ENCODE peak calls at places on chromosomes 1 and 21, in seven cellular contexts. One of them, this sample, is unnamed.
A peak's percentile ranks its signal among the peaks of the same experiment; 100 is the strongest.

GRCh38 chr21:26837539-26837938 is 7.7 kb downstream of the ADAMTS1 start:
- DNase-seq in HFF-Myc: no peak
- DNase-seq in K562: no peak
- DNase-seq in A549: no peak
- DNase-seq in heart left ventricle: no peak
- DNase-seq in pancreas: no peak
- DNase-seq in OCI-LY7: no peak
- DNase-seq in this sample: no peak

GRCh38 chr1:26991310-26992116 is 2.0 kb upstream of the TRNP1 start:
- DNase-seq in OCI-LY7: peak; percentile 43
- DNase-seq in A549: peak; percentile 91
- DNase-seq in K562: peak; percentile 57
- DNase-seq in heart left ventricle: no peak
- DNase-seq in pancreas: no peak
- DNase-seq in HFF-Myc: peak; percentile 99
- DNase-seq in this sample: no peak

GRCh38 chr1:167634435-167634834 is 4.4 kb downstream of the RCSD1 start:
- DNase-seq in pancreas: no peak
- DNase-seq in K562: no peak
- DNase-seq in heart left ventricle: no peak
- DNase-seq in OCI-LY7: no peak
- DNase-seq in HFF-Myc: no peak
- DNase-seq in A549: no peak
- DNase-seq in this sample: peak; percentile 25

GRCh38 chr1:85330206-85330605 is 53.8 kb upstream of the BCL10 start:
- DNase-seq in heart left ventricle: no peak
- DNase-seq in K562: no peak
- DNase-seq in HFF-Myc: peak; percentile 84
- DNase-seq in OCI-LY7: no peak
- DNase-seq in A549: peak; percentile 79
- DNase-seq in pancreas: no peak
- DNase-seq in this sample: no peak

GRCh38 chr1:233912447-233912846 is 8.0 kb downstream of the SLC35F3 start:
- DNase-seq in OCI-LY7: no peak
- DNase-seq in K562: no peak
- DNase-seq in A549: no peak
- DNase-seq in HFF-Myc: no peak
- DNase-seq in heart left ventricle: no peak
- DNase-seq in pancreas: no peak
- DNase-seq in this sample: no peak

GRCh38 chr1:64242895-64243756 is 39.7 kb downstream of the UBE2U start:
- DNase-seq in A549: peak; percentile 47
- DNase-seq in pancreas: no peak
- DNase-seq in OCI-LY7: peak; percentile 37
- DNase-seq in heart left ventricle: no peak
- DNase-seq in K562: no peak
- DNase-seq in HFF-Myc: peak; percentile 33
- DNase-seq in this sample: peak; percentile 22

GRCh38 chr1:234515821-234516241 is 36.9 kb upstream of the TARBP1 start:
- DNase-seq in K562: no peak
- DNase-seq in OCI-LY7: no peak
- DNase-seq in A549: no peak
- DNase-seq in heart left ventricle: no peak
- DNase-seq in pancreas: no peak
- DNase-seq in HFF-Myc: peak; percentile 59
- DNase-seq in this sample: no peak

GRCh38 chr1:85583355-85584263 is 3.0 kb downstream of the CCN1 start:
- DNase-seq in heart left ventricle: no peak
- DNase-seq in HFF-Myc: no peak
- DNase-seq in K562: no peak
- DNase-seq in pancreas: no peak
- DNase-seq in A549: no peak
- DNase-seq in OCI-LY7: no peak
- DNase-seq in this sample: no peak

GRCh38 chr1:243727503-243728191 is 122.4 kb downstream of the AKT3 start:
- DNase-seq in OCI-LY7: peak; percentile 61
- DNase-seq in pancreas: no peak
- DNase-seq in heart left ventricle: no peak
- DNase-seq in K562: no peak
- DNase-seq in HFF-Myc: no peak
- DNase-seq in A549: no peak
- DNase-seq in this sample: no peak

GRCh38 chr1:224432672-224433040 is 1.9 kb downstream of the WDR26 start:
- DNase-seq in K562: peak; percentile 58
- DNase-seq in OCI-LY7: peak; percentile 23
- DNase-seq in A549: no peak
- DNase-seq in HFF-Myc: no peak
- DNase-seq in heart left ventricle: no peak
- DNase-seq in pancreas: no peak
- DNase-seq in this sample: no peak

GRCh38 chr1:91752324-91752723 is 133.6 kb downstream of the TGFBR3 start:
- DNase-seq in heart left ventricle: no peak
- DNase-seq in K562: no peak
- DNase-seq in HFF-Myc: no peak
- DNase-seq in pancreas: no peak
- DNase-seq in A549: no peak
- DNase-seq in OCI-LY7: no peak
- DNase-seq in this sample: no peak

GRCh38 chr1:60842294-60842693 is 240.1 kb upstream of the NFIA start:
- DNase-seq in A549: no peak
- DNase-seq in heart left ventricle: no peak
- DNase-seq in OCI-LY7: no peak
- DNase-seq in K562: no peak
- DNase-seq in HFF-Myc: no peak
- DNase-seq in pancreas: no peak
- DNase-seq in this sample: no peak

GRCh38 chr1:23470282-23471070 is 13.5 kb downstream of the ASAP3 start:
- DNase-seq in OCI-LY7: no peak
- DNase-seq in K562: no peak
- DNase-seq in HFF-Myc: no peak
- DNase-seq in A549: no peak
- DNase-seq in pancreas: no peak
- DNase-seq in heart left ventricle: peak; percentile 70
- DNase-seq in this sample: no peak

GRCh38 chr1:118999348-119000071 is 11.4 kb upstream of the TBX15 start:
- DNase-seq in K562: no peak
- DNase-seq in heart left ventricle: no peak
- DNase-seq in A549: no peak
- DNase-seq in pancreas: no peak
- DNase-seq in OCI-LY7: no peak
- DNase-seq in HFF-Myc: no peak
- DNase-seq in this sample: no peak

GRCh38 chr1:118998171-118998570 is 10.0 kb upstream of the TBX15 start:
- DNase-seq in OCI-LY7: no peak
- DNase-seq in A549: no peak
- DNase-seq in heart left ventricle: no peak
- DNase-seq in HFF-Myc: no peak
- DNase-seq in pancreas: no peak
- DNase-seq in K562: no peak
- DNase-seq in this sample: no peak

GRCh38 chr1:119001181-119002018 is 13.3 kb upstream of the TBX15 start:
- DNase-seq in K562: no peak
- DNase-seq in OCI-LY7: no peak
- DNase-seq in pancreas: no peak
- DNase-seq in heart left ventricle: no peak
- DNase-seq in A549: no peak
- DNase-seq in HFF-Myc: no peak
- DNase-seq in this sample: no peak

GRCh38 chr1:119003413-119004128 is 15.4 kb upstream of the TBX15 start:
- DNase-seq in pancreas: no peak
- DNase-seq in K562: no peak
- DNase-seq in HFF-Myc: no peak
- DNase-seq in OCI-LY7: no peak
- DNase-seq in A549: no peak
- DNase-seq in heart left ventricle: no peak
- DNase-seq in this sample: no peak

GRCh38 chr1:119000371-119001180 is 12.4 kb upstream of the TBX15 start:
- DNase-seq in pancreas: no peak
- DNase-seq in HFF-Myc: no peak
- DNase-seq in A549: no peak
- DNase-seq in K562: no peak
- DNase-seq in heart left ventricle: no peak
- DNase-seq in OCI-LY7: no peak
- DNase-seq in this sample: no peak
- H3K4me3 ChIP-seq in pancreas: no peak overlapping the region
- H3K4me3 ChIP-seq in HFF-Myc: peak overlapping the region; percentile 13
- H3K4me3 ChIP-seq in A549: peak overlapping the region; percentile 21
- H3K4me3 ChIP-seq in K562: no peak overlapping the region
- H3K4me3 ChIP-seq in heart left ventricle: peak overlapping the region; percentile 39
- H3K4me3 ChIP-seq in OCI-LY7: no peak overlapping the region
- H3K4me3 ChIP-seq in this sample: no peak overlapping the region

GRCh38 chr1:184583837-184584236 is 170.8 kb downstream of the EDEM3 start:
- DNase-seq in OCI-LY7: no peak
- DNase-seq in HFF-Myc: no peak
- DNase-seq in heart left ventricle: no peak
- DNase-seq in A549: no peak
- DNase-seq in pancreas: no peak
- DNase-seq in K562: no peak
- DNase-seq in this sample: no peak
- TF ChIP-seq CTCF in OCI-LY7: no peak
- TF ChIP-seq CTCF in HFF-Myc: no peak
- TF ChIP-seq CTCF in heart left ventricle: no peak
- TF ChIP-seq CTCF in A549: no peak
- TF ChIP-seq CTCF in pancreas: no peak
- TF ChIP-seq CTCF in K562: no peak
- TF ChIP-seq CTCF in this sample: no peak

DNA sequence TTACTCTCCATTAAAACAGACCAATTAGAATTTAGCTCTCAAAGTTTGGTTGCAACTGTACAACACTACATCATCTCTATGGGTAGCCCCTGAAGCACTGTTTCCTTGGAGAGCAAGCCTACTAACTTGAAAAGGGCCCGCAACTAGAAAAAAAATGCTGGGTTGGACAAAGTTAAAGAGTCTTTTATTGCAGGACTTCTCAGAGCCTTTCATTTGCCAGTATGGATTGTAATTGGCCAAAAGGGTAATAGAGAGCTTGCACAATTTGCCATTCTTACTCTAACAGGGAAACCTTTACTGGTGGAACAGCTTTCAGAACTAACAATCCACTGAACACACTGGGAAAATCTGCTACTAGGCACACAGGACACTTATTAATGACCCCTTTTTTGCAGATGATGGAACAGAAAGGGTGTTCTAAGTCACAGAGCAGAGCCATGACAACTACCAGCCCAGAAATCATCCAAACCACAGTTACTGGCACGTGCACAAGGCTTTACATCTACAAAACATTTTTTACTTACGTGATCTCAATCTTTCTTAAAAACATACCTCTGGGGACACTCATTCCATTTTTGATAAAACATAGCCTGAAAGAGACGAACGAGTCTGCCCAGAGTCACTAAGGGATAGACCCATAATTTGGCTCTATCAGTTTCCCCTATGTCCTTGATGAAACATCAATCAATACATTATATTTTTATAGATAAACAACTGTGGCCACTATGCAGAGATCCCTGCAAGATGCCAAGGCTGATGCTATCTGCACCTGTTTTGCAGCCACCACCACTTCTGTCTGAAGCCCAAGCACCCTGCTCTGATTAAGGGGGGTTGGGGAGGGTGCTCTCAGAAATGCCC is 176.3 kb upstream of the EDN2 start:
- DNase-seq in OCI-LY7: no peak
- DNase-seq in A549: no peak
- DNase-seq in pancreas: no peak
- DNase-seq in heart left ventricle: no peak
- DNase-seq in K562: no peak
- DNase-seq in HFF-Myc: no peak
- DNase-seq in this sample: no peak
- H3K4me3 ChIP-seq in OCI-LY7: no peak overlapping the region
- H3K4me3 ChIP-seq in A549: peak overlapping the region; percentile 57
- H3K4me3 ChIP-seq in pancreas: peak overlapping the region; percentile 42
- H3K4me3 ChIP-seq in heart left ventricle: peak overlapping the region; percentile 79
- H3K4me3 ChIP-seq in K562: no peak overlapping the region
- H3K4me3 ChIP-seq in HFF-Myc: peak overlapping the region; percentile 61
- H3K4me3 ChIP-seq in this sample: peak overlapping the region; percentile 49

GRCh38 chr1:155003766-155004351 is 1.3 kb downstream of the ZBTB7B start:
- DNase-seq in OCI-LY7: peak; percentile 48
- DNase-seq in pancreas: peak; percentile 75
- DNase-seq in A549: peak; percentile 85
- DNase-seq in K562: peak; percentile 75
- DNase-seq in heart left ventricle: peak; percentile 80
- DNase-seq in HFF-Myc: no peak
- DNase-seq in this sample: no peak

GRCh38 chr1:155002479-155003226 is at the start of gene ZBTB7B:
- DNase-seq in HFF-Myc: no peak
- DNase-seq in heart left ventricle: no peak
- DNase-seq in A549: peak; percentile 57
- DNase-seq in K562: peak; percentile 79
- DNase-seq in pancreas: peak; percentile 76
- DNase-seq in OCI-LY7: no peak
- DNase-seq in this sample: no peak

GRCh38 chr1:155004352-155005075 is 1.9 kb downstream of the ZBTB7B start:
- DNase-seq in A549: no peak
- DNase-seq in heart left ventricle: no peak
- DNase-seq in pancreas: no peak
- DNase-seq in OCI-LY7: no peak
- DNase-seq in K562: no peak
- DNase-seq in HFF-Myc: no peak
- DNase-seq in this sample: no peak

GRCh38 chr1:155001688-155002474 is 721 bp upstream of the ZBTB7B start:
- DNase-seq in A549: peak; percentile 100
- DNase-seq in pancreas: peak; percentile 100
- DNase-seq in heart left ventricle: peak; percentile 100
- DNase-seq in HFF-Myc: peak; percentile 94
- DNase-seq in OCI-LY7: peak; percentile 98
- DNase-seq in K562: peak; percentile 98
- DNase-seq in this sample: peak; percentile 98

DNA sequence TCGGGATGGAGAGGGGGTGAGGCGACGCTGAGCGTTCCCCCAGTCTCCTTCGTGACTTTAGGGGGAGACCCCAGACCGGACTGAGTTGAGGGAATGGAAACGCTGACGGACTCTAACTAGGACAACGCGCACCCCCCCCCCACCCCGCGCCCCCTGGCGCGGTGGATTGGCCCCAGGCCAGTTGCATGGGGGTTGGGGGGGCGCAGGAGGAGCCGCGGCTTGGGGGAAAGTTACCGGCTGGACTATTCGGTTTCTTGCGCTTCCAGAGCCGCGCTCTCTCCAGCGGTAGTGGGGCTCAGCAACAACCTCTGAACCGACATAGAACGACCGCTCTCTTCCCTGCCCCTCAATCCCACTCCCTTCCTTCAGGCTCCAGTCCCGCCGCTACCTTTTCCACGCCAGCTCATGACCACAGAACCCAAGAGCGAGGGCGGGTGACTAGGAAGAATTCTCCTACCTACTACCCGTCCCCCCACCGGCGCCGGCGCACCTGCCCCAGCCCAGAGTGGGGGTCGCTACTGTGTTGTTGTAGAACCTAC is 694 bp downstream of the ZBTB7B start:
- DNase-seq in K562: peak; percentile 51
- DNase-seq in A549: peak; percentile 59
- DNase-seq in OCI-LY7: peak; percentile 43
- DNase-seq in pancreas: no peak
- DNase-seq in heart left ventricle: no peak
- DNase-seq in HFF-Myc: no peak
- DNase-seq in this sample: no peak
- TF ChIP-seq CTCF in K562: no peak
- TF ChIP-seq CTCF in A549: peak; percentile 6
- TF ChIP-seq CTCF in OCI-LY7: peak; percentile 33
- TF ChIP-seq CTCF in pancreas: no peak
- TF ChIP-seq CTCF in heart left ventricle: no peak
- TF ChIP-seq CTCF in HFF-Myc: no peak
- TF ChIP-seq CTCF in this sample: no peak

This sample was measured in LNCaP clone FGC.